ENCODE peak calls at places on chromosomes 4 and X, in eight cellular contexts. Q, K, M, C, W, E, X and I are unnamed samples.
A peak's percentile ranks its signal among the peaks of the same experiment; 100 is the strongest.

GRCh38 chrX:31461266-31461665 is 389.4 kb upstream of the FTHL17 start:
- DNase-seq in Q (no peak), X (no peak), M (no peak), W (no peak), C (no peak), K (no peak), E (no peak), I (no peak)

GRCh38 chr4:8195841-8196460 is 3.1 kb upstream of the SH3TC1 start:
- DNase-seq in K (peak; percentile 60), E (no peak), Q (no peak), X (no peak), W (no peak), M (no peak), C (no peak), I (no peak)

GRCh38 chr4:23819041-23819511 is 70.8 kb downstream of the PPARGC1A start:
- DNase-seq in E (no peak), Q (no peak), W (no peak), X (no peak), C (peak; percentile 46), M (no peak), K (no peak), I (no peak)

GRCh38 chr4:140730108-140730507 is 26.1 kb downstream of the TBC1D9 start:
- DNase-seq in W (no peak), Q (no peak), K (no peak), C (no peak), M (no peak), X (no peak), E (no peak), I (no peak)

GRCh38 chrX:10769165-10769564 is 148.8 kb upstream of the MID1 start:
- DNase-seq in Q (peak; percentile 8), E (no peak), W (peak; percentile 32), X (no peak), K (no peak), M (peak; percentile 20), C (no peak), I (peak; percentile 7)

GRCh38 chr4:121277194-121278105 is 103.4 kb downstream of the QRFPR start:
- DNase-seq in E (no peak), W (no peak), K (no peak), Q (no peak), M (no peak), X (no peak), C (no peak), I (peak; percentile 10)

GRCh38 chrX:32281853-32282252 is 929.5 kb downstream of the DMD start:
- DNase-seq in C (no peak), E (no peak), W (no peak), M (no peak), Q (no peak), X (no peak), K (no peak), I (no peak)

GRCh38 chr4:53479731-53480525 is 102.5 kb downstream of the FIP1L1 start:
- DNase-seq in W (no peak), E (no peak), X (no peak), M (no peak), Q (no peak), K (no peak), C (no peak), I (no peak)

GRCh38 chrX:45775462-45775861 is 574.8 kb upstream of the DIPK2B start:
- DNase-seq in K (no peak), W (no peak), C (no peak), Q (no peak), M (no peak), E (no peak), X (no peak), I (no peak)

GRCh38 chr4:88043586-88044340 is 36.3 kb downstream of the PKD2 start:
- DNase-seq in Q (no peak), M (no peak), W (no peak), K (no peak), C (no peak), X (no peak), E (no peak), I (no peak)

GRCh38 chrX:151875270-151876026 is 37.2 kb upstream of the MAGEA4 start:
- DNase-seq in C (no peak), M (no peak), Q (no peak), W (no peak), K (no peak), X (no peak), E (no peak), I (no peak)

GRCh38 chrX:133294126-133294525 is 76.0 kb upstream of the TFDP3 start:
- DNase-seq in Q (no peak), C (no peak), E (no peak), X (no peak), M (no peak), W (no peak), K (no peak), I (no peak)

GRCh38 chr4:76558391-76559235 is 123.6 kb downstream of the SHROOM3 start:
- DNase-seq in K (no peak), Q (no peak), M (no peak), X (no peak), E (no peak), W (no peak), C (no peak), I (no peak)

GRCh38 chr4:19005211-19005610 is 983.7 kb upstream of the LCORL start:
- DNase-seq in C (no peak), W (no peak), M (no peak), Q (no peak), K (no peak), E (no peak), X (no peak), I (no peak)

GRCh38 chr4:175536852-175537453 is 275.1 kb downstream of the GPM6A start:
- DNase-seq in K (no peak), E (no peak), X (no peak), Q (peak; percentile 55), M (peak; percentile 15), W (peak; percentile 26), C (no peak), I (peak; percentile 31)

GRCh38 chr4:169492436-169493163 is 119.8 kb downstream of the NEK1 start:
- DNase-seq in C (no peak), E (no peak), Q (peak; percentile 53), W (peak; percentile 25), X (no peak), M (peak; percentile 3), K (peak; percentile 36), I (peak; percentile 20)

GRCh38 chrX:75156537-75156945 is 458 bp upstream of the ABCB7 start:
- DNase-seq in X (no peak), K (no peak), W (no peak), Q (no peak), C (no peak), E (no peak), M (peak; percentile 24), I (peak; percentile 3)

GRCh38 chr4:183610033-183610432 is 49.0 kb downstream of the RWDD4 start:
- DNase-seq in M (no peak), X (no peak), W (no peak), E (no peak), C (no peak), Q (no peak), K (no peak), I (no peak)

GRCh38 chr4:80781436-80781835 is 249.1 kb upstream of the BMP3 start:
- DNase-seq in M (no peak), Q (no peak), W (no peak), C (no peak), X (no peak), E (no peak), K (no peak), I (no peak)

GRCh38 chr4:6749340-6750171 is 33.0 kb upstream of the KIAA0232 start:
- DNase-seq in E (no peak), Q (no peak), X (no peak), W (peak; percentile 65), K (peak; percentile 85), M (no peak), C (peak; percentile 83), I (no peak)

GRCh38 chrX:39204945-39205344 is 403.7 kb downstream of the MID1IP1 start:
- DNase-seq in Q (no peak), X (peak; percentile 70), C (no peak), K (no peak), E (no peak), M (no peak), W (no peak), I (no peak)

GRCh38 chr4:81845273-81845672 is 373.6 kb upstream of the RASGEF1B start:
- DNase-seq in Q (no peak), C (no peak), K (no peak), W (no peak), M (no peak), X (no peak), E (no peak), I (no peak)